ENCODE peak calls at places on chromosomes 13 and 19, in ten cellular contexts. One of them, this sample, is unnamed.

GRCh38 chr19:42488783-42489521 is 39.3 kb downstream of the CEACAM1 start:
- DNase-seq in H9: no peak
- DNase-seq in fibroblast of lung: no peak
- DNase-seq in CD4-positive, alpha-beta T cell: no peak
- DNase-seq in thoracic aorta: no peak
- DNase-seq in suprapubic skin: no peak
- DNase-seq in psoas muscle: no peak
- DNase-seq in CD4-positive, CD25-positive, alpha-beta regulatory T cell: no peak
- DNase-seq in heart right ventricle: no peak
- DNase-seq in esophagus squamous epithelium: no peak
- DNase-seq in this sample: no peak

GRCh38 chr19:57947419-57948134 is at the start of gene ZNF256:
- DNase-seq in H9: peak; percentile 98
- DNase-seq in fibroblast of lung: peak; percentile 96
- DNase-seq in CD4-positive, alpha-beta T cell: peak; percentile 87
- DNase-seq in thoracic aorta: peak; percentile 73
- DNase-seq in suprapubic skin: peak; percentile 91
- DNase-seq in psoas muscle: peak; percentile 95
- DNase-seq in CD4-positive, CD25-positive, alpha-beta regulatory T cell: peak; percentile 73
- DNase-seq in heart right ventricle: peak; percentile 96
- DNase-seq in esophagus squamous epithelium: peak; percentile 60
- DNase-seq in this sample: peak; percentile 93

GRCh38 chr13:47708386-47708785 is 292.7 kb downstream of the SUCLA2 start:
- DNase-seq in H9: no peak
- DNase-seq in fibroblast of lung: peak; percentile 49
- DNase-seq in CD4-positive, alpha-beta T cell: no peak
- DNase-seq in thoracic aorta: no peak
- DNase-seq in suprapubic skin: no peak
- DNase-seq in psoas muscle: no peak
- DNase-seq in CD4-positive, CD25-positive, alpha-beta regulatory T cell: no peak
- DNase-seq in heart right ventricle: no peak
- DNase-seq in esophagus squamous epithelium: no peak
- DNase-seq in this sample: no peak

GRCh38 chr19:47503130-47503822 is 11.6 kb downstream of the NAPA start:
- DNase-seq in H9: no peak
- DNase-seq in fibroblast of lung: no peak
- DNase-seq in CD4-positive, alpha-beta T cell: no peak
- DNase-seq in thoracic aorta: no peak
- DNase-seq in suprapubic skin: no peak
- DNase-seq in psoas muscle: no peak
- DNase-seq in CD4-positive, CD25-positive, alpha-beta regulatory T cell: no peak
- DNase-seq in heart right ventricle: no peak
- DNase-seq in esophagus squamous epithelium: no peak
- DNase-seq in this sample: no peak

GRCh38 chr19:28019901-28020300 is 1193.0 kb downstream of the UQCRFS1 start:
- DNase-seq in H9: no peak
- DNase-seq in fibroblast of lung: no peak
- DNase-seq in CD4-positive, alpha-beta T cell: no peak
- DNase-seq in thoracic aorta: no peak
- DNase-seq in suprapubic skin: no peak
- DNase-seq in psoas muscle: no peak
- DNase-seq in CD4-positive, CD25-positive, alpha-beta regulatory T cell: no peak
- DNase-seq in heart right ventricle: no peak
- DNase-seq in esophagus squamous epithelium: no peak
- DNase-seq in this sample: no peak

GRCh38 chr13:51728972-51729371 is 75.0 kb downstream of the DHRS12 start:
- DNase-seq in H9: no peak
- DNase-seq in fibroblast of lung: peak; percentile 87
- DNase-seq in CD4-positive, alpha-beta T cell: no peak
- DNase-seq in thoracic aorta: no peak
- DNase-seq in suprapubic skin: no peak
- DNase-seq in psoas muscle: no peak
- DNase-seq in CD4-positive, CD25-positive, alpha-beta regulatory T cell: no peak
- DNase-seq in heart right ventricle: no peak
- DNase-seq in esophagus squamous epithelium: no peak
- DNase-seq in this sample: no peak

GRCh38 chr13:36700170-36700569 is 26.4 kb downstream of the SERTM1 start:
- DNase-seq in H9: no peak
- DNase-seq in fibroblast of lung: no peak
- DNase-seq in CD4-positive, alpha-beta T cell: no peak
- DNase-seq in thoracic aorta: no peak
- DNase-seq in suprapubic skin: no peak
- DNase-seq in psoas muscle: no peak
- DNase-seq in CD4-positive, CD25-positive, alpha-beta regulatory T cell: no peak
- DNase-seq in heart right ventricle: no peak
- DNase-seq in esophagus squamous epithelium: no peak
- DNase-seq in this sample: no peak

GRCh38 chr13:43293008-43293407 is 269.6 kb downstream of the DNAJC15 start:
- DNase-seq in H9: no peak
- DNase-seq in fibroblast of lung: no peak
- DNase-seq in CD4-positive, alpha-beta T cell: no peak
- DNase-seq in thoracic aorta: no peak
- DNase-seq in suprapubic skin: no peak
- DNase-seq in psoas muscle: no peak
- DNase-seq in CD4-positive, CD25-positive, alpha-beta regulatory T cell: no peak
- DNase-seq in heart right ventricle: no peak
- DNase-seq in esophagus squamous epithelium: no peak
- DNase-seq in this sample: no peak

GRCh38 chr19:35000647-35001501 is 751 bp downstream of the GRAMD1A start:
- DNase-seq in H9: peak; percentile 57
- DNase-seq in fibroblast of lung: peak; percentile 61
- DNase-seq in CD4-positive, alpha-beta T cell: peak; percentile 59
- DNase-seq in thoracic aorta: no peak
- DNase-seq in suprapubic skin: no peak
- DNase-seq in psoas muscle: no peak
- DNase-seq in CD4-positive, CD25-positive, alpha-beta regulatory T cell: peak; percentile 54
- DNase-seq in heart right ventricle: peak; percentile 34
- DNase-seq in esophagus squamous epithelium: no peak
- DNase-seq in this sample: no peak

GRCh38 chr13:91280806-91281205 is 66.7 kb upstream of the MIR17HG start:
- DNase-seq in H9: no peak
- DNase-seq in fibroblast of lung: no peak
- DNase-seq in CD4-positive, alpha-beta T cell: no peak
- DNase-seq in thoracic aorta: no peak
- DNase-seq in suprapubic skin: no peak
- DNase-seq in psoas muscle: no peak
- DNase-seq in CD4-positive, CD25-positive, alpha-beta regulatory T cell: no peak
- DNase-seq in heart right ventricle: no peak
- DNase-seq in esophagus squamous epithelium: no peak
- DNase-seq in this sample: no peak

GRCh38 chr13:28494861-28495585 is at the start of gene FLT1:
- DNase-seq in H9: peak; percentile 82
- DNase-seq in fibroblast of lung: peak; percentile 32
- DNase-seq in CD4-positive, alpha-beta T cell: peak; percentile 9
- DNase-seq in thoracic aorta: no peak
- DNase-seq in suprapubic skin: peak; percentile 70
- DNase-seq in psoas muscle: peak; percentile 55
- DNase-seq in CD4-positive, CD25-positive, alpha-beta regulatory T cell: no peak
- DNase-seq in heart right ventricle: peak; percentile 79
- DNase-seq in esophagus squamous epithelium: no peak
- DNase-seq in this sample: no peak

GRCh38 chr19:13492128-13492527 is 14.2 kb downstream of the CACNA1A start:
- DNase-seq in H9: no peak
- DNase-seq in fibroblast of lung: peak; percentile 51
- DNase-seq in CD4-positive, alpha-beta T cell: no peak
- DNase-seq in thoracic aorta: no peak
- DNase-seq in suprapubic skin: no peak
- DNase-seq in psoas muscle: no peak
- DNase-seq in CD4-positive, CD25-positive, alpha-beta regulatory T cell: no peak
- DNase-seq in heart right ventricle: no peak
- DNase-seq in esophagus squamous epithelium: no peak
- DNase-seq in this sample: no peak

GRCh38 chr13:99422556-99423220 is 78.6 kb upstream of the TM9SF2 start:
- DNase-seq in H9: no peak
- DNase-seq in fibroblast of lung: no peak
- DNase-seq in CD4-positive, alpha-beta T cell: no peak
- DNase-seq in thoracic aorta: no peak
- DNase-seq in suprapubic skin: peak; percentile 13
- DNase-seq in psoas muscle: no peak
- DNase-seq in CD4-positive, CD25-positive, alpha-beta regulatory T cell: no peak
- DNase-seq in heart right ventricle: no peak
- DNase-seq in esophagus squamous epithelium: no peak
- DNase-seq in this sample: no peak

DNA sequence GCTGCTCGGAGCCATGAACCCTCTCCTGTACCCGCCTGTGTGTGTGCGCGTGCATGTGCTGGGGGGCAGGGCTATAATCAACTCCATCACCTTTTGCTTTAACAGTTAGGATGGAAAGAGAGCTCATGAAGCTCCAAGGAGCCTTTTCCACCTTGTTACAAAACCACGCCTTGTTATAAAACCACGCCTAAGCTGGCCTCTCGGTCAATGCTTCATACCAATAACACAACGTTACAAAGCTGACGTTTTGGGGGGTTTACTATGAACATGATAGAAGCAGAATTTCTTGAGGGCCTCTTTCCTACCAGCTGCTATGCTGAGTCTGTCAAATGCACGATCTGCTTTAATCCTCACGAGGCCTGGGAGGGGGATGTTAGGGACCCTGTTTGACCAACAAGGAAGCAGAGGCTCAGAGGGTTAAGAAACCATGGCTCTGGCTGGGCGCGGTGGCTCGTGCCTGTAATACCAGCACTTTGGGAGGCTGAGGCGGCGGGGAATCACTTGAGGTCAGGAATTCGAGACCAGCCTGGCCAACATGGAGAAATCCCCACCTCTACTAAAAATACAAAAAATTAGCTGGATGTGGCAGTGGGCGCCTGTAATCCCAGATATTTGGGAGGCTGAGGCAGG is 11.9 kb downstream of the CAPS start:
- DNase-seq in H9: no peak
- DNase-seq in fibroblast of lung: no peak
- DNase-seq in CD4-positive, alpha-beta T cell: no peak
- DNase-seq in thoracic aorta: no peak
- DNase-seq in suprapubic skin: no peak
- DNase-seq in psoas muscle: no peak
- DNase-seq in CD4-positive, CD25-positive, alpha-beta regulatory T cell: no peak
- DNase-seq in heart right ventricle: no peak
- DNase-seq in esophagus squamous epithelium: no peak
- DNase-seq in this sample: no peak
- H3K27ac ChIP-seq in H9: no peak overlapping the region
- H3K27ac ChIP-seq in fibroblast of lung: peak overlapping the region; percentile 77
- H3K27ac ChIP-seq in CD4-positive, alpha-beta T cell: no peak overlapping the region
- H3K27ac ChIP-seq in thoracic aorta: peak overlapping the region; percentile 6
- H3K27ac ChIP-seq in suprapubic skin: peak overlapping the region; percentile 55
- H3K27ac ChIP-seq in psoas muscle: peak overlapping the region; percentile 24
- H3K27ac ChIP-seq in CD4-positive, CD25-positive, alpha-beta regulatory T cell: no peak overlapping the region
- H3K27ac ChIP-seq in heart right ventricle: peak overlapping the region; percentile 71
- H3K27ac ChIP-seq in esophagus squamous epithelium: peak overlapping the region; percentile 40
- H3K27ac ChIP-seq in this sample: no peak overlapping the region

GRCh38 chr13:73138967-73139491 is 80.2 kb downstream of the KLF5 start:
- DNase-seq in H9: no peak
- DNase-seq in fibroblast of lung: peak; percentile 21
- DNase-seq in CD4-positive, alpha-beta T cell: no peak
- DNase-seq in thoracic aorta: no peak
- DNase-seq in suprapubic skin: no peak
- DNase-seq in psoas muscle: no peak
- DNase-seq in CD4-positive, CD25-positive, alpha-beta regulatory T cell: no peak
- DNase-seq in heart right ventricle: no peak
- DNase-seq in esophagus squamous epithelium: no peak
- DNase-seq in this sample: no peak
- H3K27ac ChIP-seq in H9: no peak overlapping the region
- H3K27ac ChIP-seq in fibroblast of lung: no peak overlapping the region
- H3K27ac ChIP-seq in CD4-positive, alpha-beta T cell: no peak overlapping the region
- H3K27ac ChIP-seq in thoracic aorta: no peak overlapping the region
- H3K27ac ChIP-seq in suprapubic skin: no peak overlapping the region
- H3K27ac ChIP-seq in psoas muscle: no peak overlapping the region
- H3K27ac ChIP-seq in CD4-positive, CD25-positive, alpha-beta regulatory T cell: no peak overlapping the region
- H3K27ac ChIP-seq in heart right ventricle: no peak overlapping the region
- H3K27ac ChIP-seq in esophagus squamous epithelium: no peak overlapping the region
- H3K27ac ChIP-seq in this sample: no peak overlapping the region

GRCh38 chr13:94599877-94600276 is 1.8 kb upstream of the GPR180 start:
- DNase-seq in H9: no peak
- DNase-seq in fibroblast of lung: no peak
- DNase-seq in CD4-positive, alpha-beta T cell: no peak
- DNase-seq in thoracic aorta: no peak
- DNase-seq in suprapubic skin: no peak
- DNase-seq in psoas muscle: no peak
- DNase-seq in CD4-positive, CD25-positive, alpha-beta regulatory T cell: no peak
- DNase-seq in heart right ventricle: no peak
- DNase-seq in esophagus squamous epithelium: no peak
- DNase-seq in this sample: no peak

GRCh38 chr13:94598281-94598680 is 2.3 kb upstream of the TGDS start:
- DNase-seq in H9: no peak
- DNase-seq in fibroblast of lung: peak; percentile 28
- DNase-seq in CD4-positive, alpha-beta T cell: no peak
- DNase-seq in thoracic aorta: no peak
- DNase-seq in suprapubic skin: no peak
- DNase-seq in psoas muscle: no peak
- DNase-seq in CD4-positive, CD25-positive, alpha-beta regulatory T cell: no peak
- DNase-seq in heart right ventricle: no peak
- DNase-seq in esophagus squamous epithelium: no peak
- DNase-seq in this sample: no peak

GRCh38 chr13:94601446-94602431 is at the start of gene GPR180:
- DNase-seq in H9: peak; percentile 99
- DNase-seq in fibroblast of lung: peak; percentile 100
- DNase-seq in CD4-positive, alpha-beta T cell: peak; percentile 84
- DNase-seq in thoracic aorta: peak; percentile 88
- DNase-seq in suprapubic skin: peak; percentile 97
- DNase-seq in psoas muscle: peak; percentile 96
- DNase-seq in CD4-positive, CD25-positive, alpha-beta regulatory T cell: peak; percentile 82
- DNase-seq in heart right ventricle: peak; percentile 91
- DNase-seq in esophagus squamous epithelium: peak; percentile 75
- DNase-seq in this sample: peak; percentile 90

GRCh38 chr13:94607056-94607455 is 5.4 kb downstream of the GPR180 start:
- DNase-seq in H9: no peak
- DNase-seq in fibroblast of lung: no peak
- DNase-seq in CD4-positive, alpha-beta T cell: no peak
- DNase-seq in thoracic aorta: no peak
- DNase-seq in suprapubic skin: no peak
- DNase-seq in psoas muscle: no peak
- DNase-seq in CD4-positive, CD25-positive, alpha-beta regulatory T cell: no peak
- DNase-seq in heart right ventricle: no peak
- DNase-seq in esophagus squamous epithelium: no peak
- DNase-seq in this sample: no peak

GRCh38 chr13:94602467-94602866 is 810 bp downstream of the GPR180 start:
- DNase-seq in H9: no peak
- DNase-seq in fibroblast of lung: no peak
- DNase-seq in CD4-positive, alpha-beta T cell: no peak
- DNase-seq in thoracic aorta: no peak
- DNase-seq in suprapubic skin: no peak
- DNase-seq in psoas muscle: no peak
- DNase-seq in CD4-positive, CD25-positive, alpha-beta regulatory T cell: no peak
- DNase-seq in heart right ventricle: no peak
- DNase-seq in esophagus squamous epithelium: no peak
- DNase-seq in this sample: no peak
- H3K27ac ChIP-seq in H9: no peak overlapping the region
- H3K27ac ChIP-seq in fibroblast of lung: peak overlapping the region; percentile 88
- H3K27ac ChIP-seq in CD4-positive, alpha-beta T cell: peak overlapping the region; percentile 61
- H3K27ac ChIP-seq in thoracic aorta: peak overlapping the region; percentile 64
- H3K27ac ChIP-seq in suprapubic skin: no peak overlapping the region
- H3K27ac ChIP-seq in psoas muscle: no peak overlapping the region
- H3K27ac ChIP-seq in CD4-positive, CD25-positive, alpha-beta regulatory T cell: peak overlapping the region; percentile 73
- H3K27ac ChIP-seq in heart right ventricle: peak overlapping the region; percentile 81
- H3K27ac ChIP-seq in esophagus squamous epithelium: peak overlapping the region; percentile 85
- H3K27ac ChIP-seq in this sample: no peak overlapping the region

DNA sequence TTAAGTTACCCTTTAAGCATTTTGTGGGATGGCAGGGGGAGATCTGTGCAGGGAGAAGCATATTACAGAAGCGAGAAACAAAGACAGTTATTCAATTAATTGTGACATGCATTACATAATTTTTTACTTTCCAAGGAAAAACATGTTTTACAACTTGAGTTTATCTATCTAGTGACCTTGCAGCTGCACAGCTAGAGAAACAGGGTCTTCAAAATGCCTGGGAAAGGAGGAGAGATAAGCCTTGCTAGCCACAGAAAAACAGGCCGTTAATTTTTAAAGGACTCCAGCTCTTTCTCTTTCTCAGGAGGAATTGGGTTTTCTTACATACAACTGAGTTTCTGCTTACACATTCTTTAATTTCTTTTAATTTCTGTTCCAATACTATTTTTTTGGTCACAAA is 14.8 kb upstream of the ZNF431 start:
- DNase-seq in H9: no peak
- DNase-seq in fibroblast of lung: no peak
- DNase-seq in CD4-positive, alpha-beta T cell: no peak
- DNase-seq in thoracic aorta: no peak
- DNase-seq in suprapubic skin: no peak
- DNase-seq in psoas muscle: no peak
- DNase-seq in CD4-positive, CD25-positive, alpha-beta regulatory T cell: no peak
- DNase-seq in heart right ventricle: no peak
- DNase-seq in esophagus squamous epithelium: no peak
- DNase-seq in this sample: no peak
- H3K27ac ChIP-seq in H9: no peak overlapping the region
- H3K27ac ChIP-seq in fibroblast of lung: no peak overlapping the region
- H3K27ac ChIP-seq in CD4-positive, alpha-beta T cell: no peak overlapping the region
- H3K27ac ChIP-seq in thoracic aorta: no peak overlapping the region
- H3K27ac ChIP-seq in suprapubic skin: no peak overlapping the region
- H3K27ac ChIP-seq in psoas muscle: no peak overlapping the region
- H3K27ac ChIP-seq in CD4-positive, CD25-positive, alpha-beta regulatory T cell: no peak overlapping the region
- H3K27ac ChIP-seq in heart right ventricle: no peak overlapping the region
- H3K27ac ChIP-seq in esophagus squamous epithelium: no peak overlapping the region
- H3K27ac ChIP-seq in this sample: no peak overlapping the region

This sample was measured in substantia nigra.